ENCODE peak calls at places on chromosomes 6 and 20, in five cellular contexts. F is Karpas-422, S is right lobe of liver, Q is GM23248, H is heart right ventricle. O is an unnamed sample. For H3K9me3 and H3K36me3, the result is how much of the 10 kb centered on the place peaks cover.

GRCh38 chr6:164303092-164304007 is 888.8 kb downstream of the QKI start:
- DNase-seq in F (no peak), S (no peak), Q (peak), H (peak), O (peak)

GRCh38 chr20:47574616-47575401 is 73.1 kb downstream of the NCOA3 start:
- DNase-seq in F (peak), S (no peak), Q (no peak), H (no peak), O (no peak)

GRCh38 chr20:8082999-8083398 is 49.1 kb upstream of the PLCB1 start:
- DNase-seq in F (no peak), S (no peak), Q (peak), H (no peak), O (peak)

GRCh38 chr6:89921691-89922090 is 27.4 kb downstream of the GJA10 start:
- DNase-seq in F (no peak), S (no peak), Q (no peak), H (no peak), O (no peak)

GRCh38 chr6:87870606-87871005 is 168.6 kb upstream of the AKIRIN2 start:
- DNase-seq in F (no peak), S (no peak), Q (no peak), H (no peak), O (no peak)

GRCh38 chr20:31607640-31608255 is 2.7 kb downstream of the ID1 start:
- DNase-seq in F (no peak), S (no peak), Q (peak), H (no peak), O (no peak)

GRCh38 chr6:14211596-14211961 is 94.0 kb downstream of the CD83 start:
- DNase-seq in F (no peak), S (peak), Q (peak), H (peak), O (peak)

GRCh38 chr6:12955996-12956395 is 239.4 kb downstream of the PHACTR1 start:
- DNase-seq in F (no peak), S (no peak), Q (no peak), H (no peak), O (no peak)

GRCh38 chr6:55794136-55794812 is 81.1 kb downstream of the BMP5 start:
- DNase-seq in F (no peak), S (no peak), Q (peak), H (no peak), O (no peak)

GRCh38 chr6:45003400-45003799 is 324.7 kb upstream of the RUNX2 start:
- DNase-seq in F (no peak), S (no peak), Q (no peak), H (no peak), O (no peak)

GRCh38 chr6:162442675-162443074 is 284.9 kb downstream of the PRKN start:
- DNase-seq in F (peak), S (no peak), Q (no peak), H (no peak), O (peak)

GRCh38 chr20:61917459-61917858 is 148.2 kb downstream of the TAF4 start:
- DNase-seq in F (no peak), S (no peak), Q (no peak), H (no peak), O (no peak)

GRCh38 chr6:33696538-33697518 is 14.7 kb downstream of the UQCC2 start:
- DNase-seq in F (peak), S (no peak), Q (peak), H (peak), O (peak)

GRCh38 chr6:131949909-131950766 is 1.0 kb downstream of the CCN2 start:
- DNase-seq in F (no peak), S (peak), Q (peak), H (peak), O (peak)

GRCh38 chr6:26568601-26569432 is 27.9 kb upstream of the ABT1 start:
- DNase-seq in F (peak), S (peak), Q (peak), H (peak), O (peak)

GRCh38 chr6:5135783-5136376 is 50.7 kb downstream of the PPP1R3G start:
- DNase-seq in F (peak), S (no peak), Q (peak), H (no peak), O (peak)

GRCh38 chr6:34223964-34224940 is 12.4 kb upstream of the HMGA1 start:
- DNase-seq in F (peak), S (peak), Q (peak), H (peak), O (peak)

GRCh38 chr6:160831751-160832150 is 129.7 kb downstream of the PLG start:
- DNase-seq in F (no peak), S (no peak), Q (peak), H (no peak), O (no peak)

GRCh38 chr6:105452924-105453756 is 50.3 kb upstream of the PREP start:
- DNase-seq in F (no peak), S (no peak), Q (no peak), H (no peak), O (no peak)

GRCh38 chr6:167858086-167858591 is 31.4 kb downstream of the AFDN start:
- DNase-seq in F (no peak), S (no peak), Q (peak), H (no peak), O (no peak)

GRCh38 chr20:47358672-47359532 is 2.4 kb upstream of the ZMYND8 start:
- DNase-seq in F (peak), S (peak), Q (peak), H (peak), O (peak)

GRCh38 chr6:134415681-134416080 is 97.8 kb upstream of the SGK1 start:
- DNase-seq in F (no peak), S (no peak), Q (no peak), H (no peak), O (no peak)

GRCh38 chr6:41723178-41723935 is 12.1 kb downstream of the TFEB start:
- DNase-seq in F (peak), S (peak), Q (peak), H (peak), O (peak)

GRCh38 chr20:19427480-19427879 is 215.0 kb downstream of the SLC24A3 start:
- DNase-seq in F (no peak), S (no peak), Q (peak), H (peak), O (peak)

GRCh38 chr6:168719901-168720300 is 278.9 kb downstream of the SMOC2 start:
- DNase-seq in F (no peak), S (no peak), Q (no peak), H (no peak), O (no peak)

GRCh38 chr6:41055149-41055548 is 2.1 kb downstream of the APOBEC2 start:
- DNase-seq in F (no peak), S (no peak), Q (no peak), H (peak), O (no peak)

GRCh38 chr20:18739785-18740184 is 73.8 kb upstream of the SCP2D1 start:
- DNase-seq in F (peak), S (no peak), Q (peak), H (no peak), O (no peak)

GRCh38 chr6:127381384-127381783 is 38.0 kb upstream of the ECHDC1 start:
- DNase-seq in F (no peak), S (no peak), Q (no peak), H (no peak), O (no peak)

GRCh38 chr20:42007251-42007650 is 389.1 kb upstream of the CHD6 start:
- DNase-seq in F (no peak), S (no peak), Q (no peak), H (no peak), O (no peak)

GRCh38 chr6:51675551-51676275 is 411.7 kb downstream of the PKHD1 start:
- DNase-seq in F (no peak), S (no peak), Q (no peak), H (no peak), O (peak)
- H3K9me3 ChIP-seq in F (under half), S (under half), Q (under half), H (under half), O (under half)

DNA sequence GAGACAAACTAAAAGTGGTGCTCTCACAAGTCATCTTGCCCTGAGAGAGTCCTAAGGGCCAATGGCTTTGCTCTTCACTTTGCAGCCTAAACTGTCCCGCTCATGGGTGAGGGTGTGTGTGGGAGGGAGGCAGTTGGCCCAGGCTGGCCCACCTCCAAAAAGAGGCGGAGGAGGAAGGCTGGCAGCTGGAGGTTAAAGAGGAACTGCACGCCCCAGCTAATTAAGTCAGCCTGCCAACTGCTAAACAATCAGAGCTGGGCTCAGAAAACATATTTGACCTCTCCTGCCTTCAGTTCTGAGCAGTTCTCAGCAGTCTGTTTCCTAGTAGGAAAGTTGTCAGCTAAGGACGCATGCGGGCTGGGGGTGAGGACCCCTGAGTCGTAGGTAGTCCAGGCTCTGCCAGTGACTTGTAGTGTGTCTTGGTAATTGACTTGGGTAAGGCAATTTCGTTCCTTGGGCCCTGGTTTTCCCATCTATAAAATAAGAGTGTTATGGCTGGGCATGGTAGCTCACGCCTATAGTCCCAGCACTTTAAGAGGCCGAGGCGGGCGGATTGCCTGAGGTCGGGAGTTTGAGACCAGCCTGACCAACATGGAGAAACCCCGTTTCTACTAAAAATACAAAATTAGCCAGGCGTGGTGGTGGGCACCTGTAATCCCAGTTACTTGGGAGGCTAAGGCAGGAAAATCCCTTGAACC is 17.0 kb downstream of the GSS start:
- DNase-seq in F (no peak), S (peak), Q (no peak), H (peak), O (no peak)
- H3K36me3 ChIP-seq in F (under half), S (under half), Q (under half), H (under half), O (under half)

GRCh38 chr20:53579266-53579580 is 14.4 kb downstream of the ZNF217 start:
- DNase-seq in F (no peak), S (no peak), Q (no peak), H (no peak), O (no peak)

GRCh38 chr20:53579581-53580375 is 13.9 kb downstream of the ZNF217 start:
- DNase-seq in F (no peak), S (no peak), Q (peak), H (no peak), O (no peak)

GRCh38 chr20:53580376-53581111 is 13.1 kb downstream of the ZNF217 start:
- DNase-seq in F (no peak), S (no peak), Q (peak), H (no peak), O (no peak)

GRCh38 chr20:53576586-53577318 is 16.9 kb downstream of the ZNF217 start:
- DNase-seq in F (no peak), S (no peak), Q (no peak), H (no peak), O (no peak)

DNA sequence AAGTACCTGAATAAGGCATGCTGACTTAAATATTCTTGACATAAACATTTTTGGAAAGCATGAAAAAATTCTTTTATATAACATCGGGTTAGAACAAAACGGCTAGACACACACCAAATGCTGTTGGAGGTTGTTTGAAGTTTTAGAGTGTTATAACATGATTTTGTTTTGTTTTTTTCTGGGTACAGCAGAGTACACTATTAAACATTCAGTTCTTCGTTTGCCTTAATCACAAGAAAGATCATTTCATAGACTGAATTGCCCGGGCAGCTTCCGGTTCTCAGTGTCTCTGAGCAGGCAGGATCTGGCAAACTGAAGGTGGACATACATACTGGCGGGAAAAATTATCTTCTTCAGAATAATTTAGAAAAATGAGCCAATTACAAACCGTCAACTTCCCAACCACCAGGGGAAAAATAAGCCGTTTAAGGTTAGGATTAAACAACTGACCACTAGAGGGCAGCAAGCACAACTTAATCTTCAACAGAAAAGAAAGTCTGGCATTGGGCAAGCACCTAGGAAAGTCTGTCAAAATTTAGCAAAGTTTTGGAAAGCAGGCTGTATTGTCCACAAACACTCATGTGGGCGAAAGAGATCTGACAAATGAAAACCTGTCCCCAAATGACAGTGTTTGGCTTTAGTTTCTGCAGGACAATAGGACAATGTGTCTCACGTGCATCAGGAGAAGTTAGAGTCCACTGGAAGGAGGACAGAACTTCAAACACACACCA is 15.0 kb downstream of the ZNF217 start:
- DNase-seq in F (peak), S (no peak), Q (peak), H (no peak), O (peak)
- H3K4me3 ChIP-seq in F (no peak), S (no peak), Q (peak), H (peak), O (no peak)

DNA sequence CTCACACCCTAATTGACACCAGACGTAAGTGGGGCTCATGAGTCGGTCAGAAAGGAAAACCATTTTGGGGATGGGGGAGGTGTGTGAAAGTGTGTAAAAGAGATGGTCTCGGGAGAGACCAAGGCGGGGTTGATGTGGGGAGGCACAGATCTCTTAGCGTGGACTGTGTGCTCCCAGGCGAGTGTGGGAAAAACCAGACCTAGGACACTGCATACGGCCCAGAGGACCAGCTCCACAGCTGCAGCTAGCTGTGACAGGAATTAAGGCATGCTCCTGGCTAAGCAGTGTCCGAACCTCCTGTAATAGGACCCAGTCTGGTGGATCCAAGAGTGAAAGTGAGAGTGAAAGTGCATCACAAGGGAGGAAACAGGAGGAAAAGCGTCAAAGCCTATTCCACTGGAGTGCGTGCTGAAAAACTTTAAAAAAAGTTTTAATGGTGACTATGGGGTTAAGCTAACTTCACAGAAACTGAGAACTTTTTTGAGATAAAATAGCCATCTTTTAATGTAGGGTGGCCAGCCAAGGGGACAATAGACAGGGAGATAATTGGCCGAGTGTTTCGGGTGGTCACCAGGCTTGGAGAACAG is 9.6 kb downstream of the IL22RA2 start:
- DNase-seq in F (no peak), S (no peak), Q (no peak), H (no peak), O (no peak)
- H3K9me3 ChIP-seq in F (under half), S (under half), Q (under half), H (under half), O (under half)

GRCh38 chr20:60026010-60026409 is 67.8 kb downstream of the CDH26 start:
- DNase-seq in F (no peak), S (no peak), Q (no peak), H (no peak), O (no peak)
- H3K36me3 ChIP-seq in F (under half), S (under half), Q (under half), H (under half), O (under half)

DNA sequence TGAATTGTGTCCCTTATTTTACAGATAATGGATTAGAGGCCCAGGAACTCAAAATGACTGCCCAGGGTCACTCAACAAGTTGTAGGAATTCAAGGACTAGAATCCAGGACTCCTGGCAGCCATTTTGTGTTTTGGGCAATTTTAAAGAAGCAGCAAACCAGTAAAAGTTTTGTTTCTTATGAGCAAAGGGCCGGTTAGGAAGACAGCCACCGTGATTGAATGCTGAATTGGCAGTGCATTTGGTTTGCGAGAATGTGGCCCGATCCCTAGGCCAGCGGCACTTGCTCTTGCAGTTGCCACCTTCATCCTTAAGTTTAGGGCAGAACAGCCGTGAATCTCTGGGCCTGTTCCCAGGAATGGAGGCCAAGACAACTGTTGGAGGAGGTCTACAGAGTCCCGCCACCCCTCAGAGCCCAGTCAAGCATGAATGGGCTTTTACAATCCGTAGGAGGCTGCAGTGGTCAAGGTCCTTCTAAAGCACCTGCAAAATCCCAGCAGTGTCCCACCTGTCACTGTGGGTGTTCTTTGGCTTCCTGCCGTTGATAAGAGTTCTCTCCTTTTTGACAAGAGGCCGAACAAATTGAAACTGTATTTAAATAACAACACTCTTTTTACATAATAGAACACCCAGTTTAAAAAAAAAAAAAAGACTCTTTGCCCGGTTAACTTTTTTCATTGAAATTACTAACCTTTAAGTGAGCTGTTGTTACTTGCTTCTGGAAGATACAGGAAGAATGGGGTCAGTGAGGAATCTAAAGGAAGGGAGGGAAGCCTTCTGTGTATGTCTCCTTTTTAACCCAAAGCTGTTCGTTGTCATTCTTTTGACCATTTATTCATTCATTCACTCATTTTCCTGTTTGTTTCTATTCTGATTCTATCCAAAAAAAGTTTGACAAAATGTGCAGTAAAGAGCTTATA is 68.7 kb downstream of the PHACTR2 start:
- DNase-seq in F (no peak), S (no peak), Q (no peak), H (no peak), O (no peak)
- H3K4me3 ChIP-seq in F (no peak), S (no peak), Q (peak), H (no peak), O (peak)

GRCh38 chr6:24935323-24935722 is 437 bp downstream of the RIPOR2 start:
- DNase-seq in F (peak), S (no peak), Q (no peak), H (no peak), O (no peak)

GRCh38 chr6:24932832-24933231 is 2.9 kb downstream of the RIPOR2 start:
- DNase-seq in F (peak), S (no peak), Q (no peak), H (no peak), O (no peak)

GRCh38 chr6:24933266-24933665 is 2.5 kb downstream of the RIPOR2 start:
- DNase-seq in F (peak), S (no peak), Q (no peak), H (no peak), O (peak)

GRCh38 chr6:24935753-24936152 is at the start of gene RIPOR2:
- DNase-seq in F (peak), S (peak), Q (no peak), H (peak), O (no peak)

DNA sequence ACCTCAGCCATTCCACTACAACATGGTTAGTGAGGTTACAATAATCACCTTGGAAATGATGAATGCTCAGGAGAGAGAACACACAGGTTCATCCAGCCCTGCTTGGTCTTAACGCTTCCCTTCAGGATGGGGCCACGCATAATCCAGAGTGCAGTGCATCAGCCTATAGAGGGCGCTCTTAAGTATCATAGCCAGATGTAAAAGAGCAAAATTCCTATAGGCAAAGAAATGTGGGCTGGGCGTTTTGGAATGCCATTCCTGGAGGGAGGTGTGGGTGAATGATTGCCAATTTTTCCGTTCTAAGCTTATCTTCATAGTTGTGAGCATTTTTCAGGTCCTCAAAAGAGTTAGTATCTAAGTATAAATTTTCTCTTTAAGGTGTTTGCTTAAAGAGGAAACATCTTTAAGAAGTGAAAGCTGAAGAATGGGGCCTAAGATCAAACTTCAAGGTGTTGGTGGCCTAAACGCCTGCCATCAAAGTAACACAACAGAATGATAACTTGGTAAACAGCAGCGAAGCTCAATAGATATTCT is 1.8 kb downstream of the RIPOR2 start:
- DNase-seq in F (peak), S (no peak), Q (peak), H (no peak), O (peak)
- H3K9me3 ChIP-seq in F (under half), S (under half), Q (under half), H (under half), O (under half)